ENCODE peak calls at places on chromosome 12, in seven cellular contexts. G, E, R, A, S, C and U are unnamed samples.

GRCh38 chr12:120110550-120111501 is 5.7 kb downstream of the RAB35 start:
- DNase-seq in E (peak), S (no peak), R (no peak), C (no peak), A (no peak), G (peak), U (peak)

GRCh38 chr12:76346798-76347420 is 1.3 kb downstream of the BBS10 start:
- DNase-seq in A (peak), G (no peak), R (no peak), S (peak), E (no peak), C (peak), U (peak)

GRCh38 chr12:100445081-100445481 is 28.6 kb upstream of the NR1H4 start:
- DNase-seq in C (no peak), A (no peak), E (no peak), R (no peak), S (peak), G (no peak), U (peak)

GRCh38 chr12:10395390-10395998 is 5.7 kb upstream of the KLRK1 start:
- DNase-seq in E (no peak), G (no peak), R (peak), C (peak), A (peak), S (peak), U (peak)

GRCh38 chr12:29611906-29612305 is 114.4 kb upstream of the OVCH1 start:
- DNase-seq in R (peak), G (no peak), A (peak), C (peak), E (no peak), S (peak), U (peak)

GRCh38 chr12:19398376-19399363 is 40.6 kb upstream of the AEBP2 start:
- DNase-seq in S (no peak), E (no peak), R (no peak), G (no peak), A (no peak), C (peak), U (no peak)

GRCh38 chr12:74890237-74890599 is 319.4 kb downstream of the KCNC2 start:
- DNase-seq in C (peak), S (peak), R (peak), E (no peak), G (no peak), A (peak), U (peak)

GRCh38 chr12:92961949-92962348 is 32.9 kb upstream of the EEA1 start:
- DNase-seq in G (no peak), C (peak), S (no peak), A (no peak), E (no peak), R (no peak), U (peak)

GRCh38 chr12:57138526-57139272 is 8.7 kb downstream of the LRP1-AS start:
- DNase-seq in G (no peak), E (peak), S (peak), R (no peak), C (peak), A (no peak), U (no peak)

DNA sequence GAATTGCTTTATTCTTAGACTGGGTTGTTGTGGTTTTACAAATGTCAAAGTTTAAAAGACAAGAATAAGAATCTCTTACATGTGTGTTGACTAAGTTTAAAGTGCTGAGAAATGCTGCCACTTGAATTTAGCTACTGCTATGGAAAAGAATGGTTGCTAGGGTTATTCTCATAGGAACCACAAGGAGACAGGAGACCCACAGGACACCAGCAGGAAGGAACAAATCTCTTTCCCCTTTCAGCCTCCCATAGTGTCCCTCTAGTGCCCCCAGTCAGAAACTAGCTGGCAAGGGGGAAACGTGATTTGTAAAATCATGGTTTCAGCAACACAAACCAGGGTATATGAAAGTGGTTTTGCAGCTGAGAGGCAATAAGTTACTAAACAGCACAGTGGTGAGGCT is 102.7 kb downstream of the ST8SIA1 start:
- DNase-seq in S (peak), E (no peak), R (no peak), C (peak), A (no peak), G (no peak), U (peak)
- TF ChIP-seq CTCF in S (peak), E (no peak), R (no peak), C (peak), A (peak), G (no peak), U (peak)

DNA sequence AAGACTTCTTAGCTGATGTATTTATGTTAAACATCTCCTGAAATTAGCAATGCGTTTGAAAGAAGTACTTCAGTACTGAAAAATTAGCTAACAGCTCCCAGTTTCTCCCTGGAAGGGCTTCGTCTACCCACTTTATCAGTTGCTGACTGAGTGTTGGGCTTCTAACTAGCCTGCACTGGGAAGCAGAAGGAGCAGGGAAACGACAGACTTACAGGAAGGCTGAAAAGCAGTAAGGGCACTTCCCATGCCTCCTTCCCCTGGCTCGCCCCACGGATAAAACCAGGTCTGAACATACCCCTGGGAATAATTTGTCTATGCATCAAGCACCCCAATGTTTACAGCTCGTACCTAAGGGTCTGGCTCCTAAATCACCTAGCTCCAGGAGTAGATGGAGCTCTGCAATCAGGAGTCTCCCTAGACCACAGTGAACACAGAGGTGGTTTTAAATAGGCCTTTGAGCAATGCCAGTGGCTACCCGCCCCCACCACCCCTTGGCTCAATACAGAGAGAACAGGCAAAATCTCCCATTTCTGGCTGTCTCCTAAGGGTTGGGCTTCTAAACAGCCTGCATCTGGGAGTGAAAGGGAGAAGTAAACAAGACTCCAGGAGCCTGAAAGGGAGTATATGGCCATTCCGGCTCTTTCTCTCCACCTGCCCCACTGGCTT is 23.7 kb downstream of the A2M start:
- DNase-seq in G (no peak), S (no peak), E (no peak), R (no peak), A (no peak), C (no peak), U (no peak)
- TF ChIP-seq CTCF in G (no peak), S (no peak), E (no peak), R (no peak), A (no peak), C (no peak), U (no peak)

GRCh38 chr12:63848450-63848849 is 4.0 kb downstream of the SRGAP1 start:
- DNase-seq in C (no peak), G (no peak), S (no peak), A (no peak), R (no peak), E (no peak), U (no peak)

GRCh38 chr12:63844391-63845341 is at the start of gene SRGAP1:
- DNase-seq in E (peak), G (no peak), S (peak), C (peak), R (no peak), A (peak), U (peak)

GRCh38 chr12:63843613-63844390 is 698 bp upstream of the SRGAP1 start:
- DNase-seq in A (peak), G (peak), R (peak), S (peak), E (peak), C (peak), U (peak)

GRCh38 chr12:63845726-63846125 is 1.2 kb downstream of the SRGAP1 start:
- DNase-seq in R (no peak), E (no peak), A (peak), G (no peak), C (peak), S (peak), U (peak)

DNA sequence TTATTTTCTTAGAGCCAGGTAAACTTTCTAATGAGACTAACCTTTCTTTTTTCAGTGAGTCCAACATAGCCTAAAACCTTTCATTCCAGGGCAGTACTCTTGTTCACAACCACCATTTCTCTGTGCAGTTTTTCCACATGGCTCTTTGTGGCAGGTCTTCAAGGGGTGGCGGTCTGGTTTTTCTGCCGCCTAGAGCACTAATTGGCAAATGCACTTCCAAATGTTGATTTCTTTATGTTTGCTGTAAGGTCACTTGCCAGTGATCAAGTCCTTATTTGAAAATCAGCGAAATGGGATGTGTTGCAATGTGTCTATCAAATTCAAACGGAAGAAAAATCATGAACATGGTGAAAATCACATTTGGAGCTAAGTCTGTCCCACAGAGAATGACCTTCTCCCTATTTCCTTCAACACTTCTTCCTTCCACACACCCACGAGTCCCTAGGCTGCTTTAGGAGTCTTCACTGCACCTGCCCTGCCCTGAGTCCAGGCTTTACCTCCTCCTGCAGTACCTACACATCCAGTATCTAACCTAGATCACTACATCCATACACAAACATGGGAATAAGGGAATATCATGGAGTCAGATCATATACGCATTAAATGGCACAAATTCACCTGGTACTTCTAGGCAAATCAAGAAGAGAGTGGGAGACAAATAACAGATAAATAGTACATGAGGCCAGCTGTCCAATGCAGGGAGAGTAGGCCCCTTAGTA is 1.9 kb downstream of the SRGAP1 start:
- DNase-seq in R (no peak), S (no peak), E (no peak), C (peak), G (no peak), A (no peak), U (no peak)
- TF ChIP-seq CTCF in R (no peak), S (no peak), E (no peak), C (no peak), G (no peak), A (no peak), U (peak)

GRCh38 chr12:70692681-70693288 is 55.6 kb upstream of the PTPRB start:
- DNase-seq in C (peak), E (no peak), R (no peak), S (peak), A (peak), G (no peak), U (peak)
- TF ChIP-seq CTCF in C (peak), E (peak), R (peak), S (peak), A (peak), G (no peak), U (peak)

GRCh38 chr12:66903782-66904396 is 225.0 kb upstream of the GRIP1 start:
- DNase-seq in G (no peak), S (no peak), R (no peak), C (no peak), E (no peak), A (no peak), U (peak)
- TF ChIP-seq CTCF in G (no peak), S (no peak), R (no peak), C (no peak), E (no peak), A (peak), U (no peak)

GRCh38 chr12:98227162-98227561 is 288.2 kb upstream of the TMPO start:
- DNase-seq in S (peak), C (peak), R (no peak), G (no peak), E (no peak), A (no peak), U (peak)
- TF ChIP-seq CTCF in S (peak), C (peak), R (peak), G (no peak), E (peak), A (peak), U (peak)

DNA sequence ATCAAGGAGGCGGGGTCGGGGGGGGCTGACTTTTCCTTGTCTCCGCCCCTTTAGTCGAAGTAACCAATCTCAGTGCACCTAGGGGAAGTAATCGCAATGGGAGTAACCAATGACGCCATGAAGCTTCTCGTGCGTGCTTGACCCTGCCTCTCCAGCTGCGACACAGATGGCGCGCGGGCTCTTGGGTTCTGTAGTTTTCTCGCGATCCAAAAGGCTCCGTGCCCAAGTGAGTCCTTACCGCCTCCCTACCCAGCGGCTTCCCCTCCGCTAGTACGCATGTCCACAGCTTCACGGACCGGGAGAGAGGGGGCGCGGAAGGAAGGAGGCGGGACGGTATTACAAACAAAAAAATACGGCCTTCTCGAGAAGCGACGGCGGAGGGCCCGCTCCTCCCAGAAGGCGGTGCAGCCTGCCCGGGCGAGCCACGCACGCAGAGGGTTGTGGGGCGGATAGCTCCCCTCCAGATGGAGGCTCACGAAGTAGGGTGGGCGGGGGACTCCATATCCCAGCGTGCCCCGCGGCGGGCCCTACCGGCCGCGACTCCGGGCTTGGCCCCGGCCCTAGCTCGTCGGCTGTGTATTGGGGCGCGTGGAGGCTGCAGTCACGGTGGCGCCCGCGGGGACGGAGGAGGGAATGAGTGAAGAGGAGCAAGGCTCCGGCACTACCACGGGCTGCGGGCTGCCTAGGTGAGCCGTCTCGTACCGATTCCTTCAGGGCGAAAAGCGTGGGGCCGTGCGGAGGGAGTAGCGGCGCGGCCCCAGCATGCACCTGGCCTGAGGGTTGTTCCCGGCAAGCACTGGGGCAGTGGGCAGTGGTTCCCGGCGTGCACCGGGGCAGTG is at the start of gene TARBP2:
- DNase-seq in G (peak), S (peak), R (peak), A (peak), E (peak), C (peak), U (peak)
- TF ChIP-seq CTCF in G (no peak), S (no peak), R (no peak), A (no peak), E (no peak), C (no peak), U (no peak)

DNA sequence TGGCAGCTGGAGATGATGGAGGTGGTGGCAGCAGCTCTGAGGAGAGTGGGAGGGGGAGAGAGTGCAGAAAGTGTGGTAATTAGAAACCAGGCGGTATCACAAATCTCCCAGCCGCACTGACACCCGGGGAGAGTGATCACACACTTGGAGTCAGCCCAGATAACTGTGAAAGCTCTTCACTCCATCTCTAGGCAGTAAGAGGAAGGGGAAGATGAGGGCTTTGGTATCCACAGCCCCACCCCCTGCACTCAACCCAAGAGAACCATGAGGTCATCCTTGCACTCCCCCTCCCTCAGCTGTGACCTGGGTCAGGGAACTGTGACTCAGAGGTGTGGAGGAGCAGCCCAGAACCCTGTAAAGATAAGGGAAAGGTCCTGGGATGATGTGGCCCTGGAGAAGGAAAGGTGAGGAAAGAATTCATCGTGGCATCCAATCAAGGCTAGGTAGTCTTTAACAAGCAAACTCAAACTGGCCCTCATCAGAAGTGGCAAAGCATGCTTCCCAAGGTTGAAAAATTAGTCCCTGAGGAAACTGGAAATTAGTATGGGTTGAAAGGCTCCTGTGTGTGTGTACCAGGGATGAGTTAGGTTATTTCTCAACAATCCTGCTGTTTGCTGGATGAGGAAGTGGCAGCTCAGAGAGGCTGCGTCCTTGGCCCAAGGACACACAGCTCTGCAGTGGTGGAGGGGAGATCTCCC is 111.0 kb upstream of the LHX5 start:
- DNase-seq in A (no peak), S (no peak), C (no peak), R (no peak), E (no peak), G (no peak), U (no peak)
- TF ChIP-seq CTCF in A (no peak), S (no peak), C (no peak), R (no peak), E (no peak), G (no peak), U (no peak)